ENCODE peak calls at places on chromosomes 3 and 15, in ten cellular contexts. I, N, J, H, F, A, R, O, Q and L are unnamed samples.

GRCh38 chr3:51673802-51674654 is 3.0 kb downstream of the TEX264 start:
- DNase-seq in I (no peak), N (no peak), J (no peak), H (peak; percentile 55), F (no peak), A (no peak), R (no peak), O (no peak), Q (no peak), L (peak; percentile 69)

GRCh38 chr3:133568294-133569014 is 5.0 kb upstream of the CDV3 start:
- DNase-seq in I (no peak), N (peak; percentile 65), J (peak; percentile 90), H (no peak), F (peak; percentile 92), A (no peak), R (no peak), O (no peak), Q (peak; percentile 98), L (no peak)

GRCh38 chr3:101886626-101887025 is 37.3 kb downstream of the NFKBIZ start:
- DNase-seq in I (no peak), N (no peak), J (no peak), H (no peak), F (no peak), A (no peak), R (no peak), O (no peak), Q (peak; percentile 96), L (no peak)

GRCh38 chr3:182726258-182727142 is 66.8 kb upstream of the ATP11B start:
- DNase-seq in I (no peak), N (no peak), J (no peak), H (no peak), F (no peak), A (no peak), R (peak; percentile 72), O (no peak), Q (no peak), L (no peak)

GRCh38 chr15:50183112-50183794 is 1.3 kb downstream of the SLC27A2 start:
- DNase-seq in I (no peak), N (no peak), J (no peak), H (no peak), F (no peak), A (no peak), R (no peak), O (no peak), Q (no peak), L (no peak)

GRCh38 chr15:44882499-44882968 is 74.0 kb upstream of the TERB2 start:
- DNase-seq in I (no peak), N (no peak), J (no peak), H (no peak), F (no peak), A (no peak), R (no peak), O (no peak), Q (peak; percentile 77), L (no peak)

GRCh38 chr15:43930556-43930955 is 103.8 kb downstream of the WDR76 start:
- DNase-seq in I (peak; percentile 19), N (no peak), J (no peak), H (no peak), F (no peak), A (no peak), R (no peak), O (no peak), Q (no peak), L (peak; percentile 57)

GRCh38 chr3:2898591-2899353 is 211.4 kb downstream of the IL5RA start:
- DNase-seq in I (no peak), N (no peak), J (peak; percentile 6), H (no peak), F (no peak), A (no peak), R (no peak), O (no peak), Q (no peak), L (no peak)

GRCh38 chr3:190003730-190004129 is 117.0 kb downstream of the P3H2 start:
- DNase-seq in I (no peak), N (peak; percentile 86), J (peak; percentile 71), H (no peak), F (peak; percentile 75), A (no peak), R (no peak), O (no peak), Q (peak; percentile 64), L (no peak)

GRCh38 chr3:177522051-177522450 is 324.8 kb upstream of the TBL1XR1 start:
- DNase-seq in I (no peak), N (no peak), J (no peak), H (no peak), F (no peak), A (no peak), R (no peak), O (no peak), Q (no peak), L (no peak)

GRCh38 chr3:118102737-118103136 is 931.9 kb downstream of the IGSF11 start:
- DNase-seq in I (no peak), N (no peak), J (no peak), H (no peak), F (peak; percentile 11), A (no peak), R (no peak), O (no peak), Q (peak; percentile 83), L (no peak)

GRCh38 chr3:43757613-43758012 is 66.9 kb downstream of the ABHD5 start:
- DNase-seq in I (no peak), N (no peak), J (no peak), H (no peak), F (no peak), A (no peak), R (no peak), O (no peak), Q (no peak), L (no peak)

GRCh38 chr15:35933531-35933930 is 387.6 kb upstream of the DPH6 start:
- DNase-seq in I (no peak), N (no peak), J (no peak), H (no peak), F (no peak), A (no peak), R (no peak), O (no peak), Q (no peak), L (no peak)

GRCh38 chr3:82643948-82644347 is 882.5 kb upstream of the GBE1 start:
- DNase-seq in I (no peak), N (no peak), J (no peak), H (no peak), F (no peak), A (no peak), R (no peak), O (no peak), Q (peak; percentile 16), L (no peak)

GRCh38 chr15:84881520-84881830 is 3.0 kb upstream of the SLC28A1 start:
- DNase-seq in I (no peak), N (no peak), J (no peak), H (no peak), F (no peak), A (no peak), R (no peak), O (no peak), Q (no peak), L (no peak)

DNA sequence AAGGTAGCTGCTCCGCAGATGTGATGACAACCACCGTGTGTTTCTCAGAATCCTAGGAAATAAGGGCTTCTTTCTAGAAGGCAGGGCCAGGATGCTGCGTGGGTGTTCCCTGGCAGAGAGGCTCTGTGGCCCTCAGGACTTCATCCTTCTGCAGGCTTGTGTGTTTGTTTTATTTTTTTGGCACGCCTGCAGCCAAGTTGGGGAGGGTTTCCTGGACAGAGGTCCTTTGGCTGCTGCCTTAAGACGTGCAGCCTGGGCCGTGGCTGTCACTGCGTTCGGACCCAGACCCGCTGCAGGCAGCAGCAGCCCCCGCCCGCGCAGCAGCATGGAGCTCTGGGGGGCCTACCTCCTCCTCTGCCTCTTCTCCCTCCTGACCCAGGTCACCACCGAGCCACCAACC is at the start of gene CLEC3B:
- DNase-seq in I (peak; percentile 79), N (peak; percentile 72), J (no peak), H (peak; percentile 65), F (peak; percentile 78), A (no peak), R (peak; percentile 35), O (no peak), Q (no peak), L (no peak)
- H3K36me3 ChIP-seq in I (peaks cover 9% of the 10 kb centered on the region), N (no peaks in the 10 kb centered on the region), J (peaks cover 3% of the 10 kb centered on the region), H (no peaks in the 10 kb centered on the region), F (no peaks in the 10 kb centered on the region), A (no peaks in the 10 kb centered on the region), R (no peaks in the 10 kb centered on the region), O (no peaks in the 10 kb centered on the region), Q (no peaks in the 10 kb centered on the region), L (no peaks in the 10 kb centered on the region)

GRCh38 chr3:70823622-70824021 is 511.2 kb upstream of the MDFIC2 start:
- DNase-seq in I (no peak), N (no peak), J (no peak), H (no peak), F (no peak), A (no peak), R (no peak), O (no peak), Q (no peak), L (no peak)
- H3K9me3 ChIP-seq in I (no peaks in the 10 kb centered on the region), N (no peaks in the 10 kb centered on the region), J (no peaks in the 10 kb centered on the region), H (no peaks in the 10 kb centered on the region), F (peaks cover 2% of the 10 kb centered on the region), A (no peaks in the 10 kb centered on the region), R (no peaks in the 10 kb centered on the region), O (no peaks in the 10 kb centered on the region), Q (no peaks in the 10 kb centered on the region), L (no peaks in the 10 kb centered on the region)

GRCh38 chr3:170644711-170645110 is 58.8 kb upstream of the SLC7A14 start:
- DNase-seq in I (no peak), N (no peak), J (no peak), H (no peak), F (peak; percentile 15), A (no peak), R (no peak), O (no peak), Q (no peak), L (no peak)
- H3K36me3 ChIP-seq in I (no peaks in the 10 kb centered on the region), N (no peaks in the 10 kb centered on the region), J (no peaks in the 10 kb centered on the region), H (no peaks in the 10 kb centered on the region), F (no peaks in the 10 kb centered on the region), A (no peaks in the 10 kb centered on the region), R (no peaks in the 10 kb centered on the region), O (no peaks in the 10 kb centered on the region), Q (no peaks in the 10 kb centered on the region), L (no peaks in the 10 kb centered on the region)

GRCh38 chr15:25176991-25177954 is 222.5 kb downstream of the SNRPN start:
- DNase-seq in I (peak; percentile 2), N (no peak), J (no peak), H (peak; percentile 48), F (no peak), A (no peak), R (peak; percentile 7), O (peak; percentile 7), Q (no peak), L (peak; percentile 51)
- H3K9me3 ChIP-seq in I (no peaks in the 10 kb centered on the region), N (peaks cover 11% of the 10 kb centered on the region), J (peaks cover 18% of the 10 kb centered on the region), H (peaks cover 26% of the 10 kb centered on the region), F (peaks cover 74% of the 10 kb centered on the region), A (peaks cover 16% of the 10 kb centered on the region), R (peaks cover 99% of the 10 kb centered on the region), O (no peaks in the 10 kb centered on the region), Q (peaks cover 23% of the 10 kb centered on the region), L (peaks cover 100% of the 10 kb centered on the region)